ENCODE peak calls at places on chromosomes 4 and X, in five cellular contexts. C is IMR-90, N is upper lobe of right lung, I is pancreas, D is cardiac muscle cell. R is an unnamed sample.

GRCh38 chr4:82833696-82834313 is 35.2 kb upstream of the SCD5 start:
- DNase-seq in C (peak; percentile 94), N (no peak), D (peak; percentile 55), I (no peak), R (peak; percentile 86)

GRCh38 chrX:136395271-136395670 is 92.5 kb upstream of the BRS3 start:
- DNase-seq in N (no peak), C (peak; percentile 0), D (peak; percentile 6), I (no peak), R (peak; percentile 65)

GRCh38 chr4:151573945-151574344 is 165.0 kb downstream of the FHIP1A start:
- DNase-seq in D (no peak), C (no peak), N (no peak), I (no peak), R (peak; percentile 52)

GRCh38 chr4:174505012-174505411 is 17.3 kb downstream of the HPGD start:
- DNase-seq in D (no peak), I (no peak), C (no peak), N (no peak), R (no peak)

GRCh38 chrX:155766321-155766720 is 114.8 kb upstream of the VAMP7 start:
- DNase-seq in C (no peak), I (no peak), D (no peak), N (no peak), R (no peak)

GRCh38 chrX:40169193-40170086 is 71.7 kb upstream of the BCOR start:
- DNase-seq in I (no peak), C (peak; percentile 75), D (peak; percentile 83), N (peak; percentile 73), R (no peak)

GRCh38 chrX:38172596-38172995 is 48.1 kb downstream of the SRPX start:
- DNase-seq in D (no peak), I (no peak), N (no peak), C (peak; percentile 9), R (no peak)

GRCh38 chr4:56468097-56468422 is 643 bp downstream of the SRP72 start:
- DNase-seq in C (peak; percentile 35), N (no peak), I (peak; percentile 50), D (peak; percentile 35), R (peak; percentile 31)

GRCh38 chr4:71417150-71417549 is 78.3 kb downstream of the SLC4A4 start:
- DNase-seq in N (no peak), I (peak; percentile 30), C (peak; percentile 34), D (no peak), R (no peak)

GRCh38 chr4:130359537-130359936 is 1263.6 kb downstream of the C4orf33 start:
- DNase-seq in I (no peak), D (peak; percentile 64), N (no peak), C (peak; percentile 35), R (peak; percentile 58)

GRCh38 chrX:41912922-41913321 is 10.4 kb downstream of the CASK start:
- DNase-seq in C (peak; percentile 29), D (no peak), N (no peak), I (no peak), R (no peak)

GRCh38 chr4:8393593-8394038 is 46.9 kb downstream of the ACOX3 start:
- DNase-seq in I (no peak), D (peak; percentile 96), N (no peak), C (peak; percentile 97), R (peak; percentile 99)

GRCh38 chrX:25878806-25879205 is 259.3 kb upstream of the MAGEB18 start:
- DNase-seq in C (no peak), I (no peak), N (no peak), D (no peak), R (no peak)

GRCh38 chrX:49203536-49203935 is 3.5 kb upstream of the SYP start:
- DNase-seq in D (no peak), N (no peak), C (no peak), I (no peak), R (no peak)

GRCh38 chr4:86661006-86661405 is 66.9 kb downstream of the PTPN13 start:
- DNase-seq in N (no peak), D (no peak), I (no peak), C (no peak), R (peak; percentile 7)

GRCh38 chrX:65098851-65099250 is 122.6 kb upstream of the ZC4H2 start:
- DNase-seq in C (no peak), D (no peak), I (no peak), N (no peak), R (no peak)

GRCh38 chr4:100539706-100540105 is 21.9 kb upstream of the EMCN start:
- DNase-seq in N (no peak), C (no peak), D (peak; percentile 0), I (no peak), R (no peak)

GRCh38 chr4:184815046-184815877 is 10.5 kb downstream of the ACSL1 start:
- DNase-seq in C (peak; percentile 74), I (peak; percentile 91), D (peak; percentile 87), N (peak; percentile 88), R (peak; percentile 80)

GRCh38 chr4:152106113-152106763 is 345.4 kb upstream of the GATB start:
- DNase-seq in C (peak; percentile 97), D (peak; percentile 95), I (peak; percentile 53), N (no peak), R (peak; percentile 98)

GRCh38 chrX:11664211-11664888 is 1.4 kb downstream of the ARHGAP6 start:
- DNase-seq in I (no peak), C (no peak), D (peak; percentile 21), N (no peak), R (no peak)

GRCh38 chr4:165210566-165210965 is 3.2 kb downstream of the KLHL2 start:
- DNase-seq in D (no peak), I (no peak), N (no peak), C (no peak), R (no peak)

GRCh38 chr4:122379239-122379638 is 428 bp downstream of the ADAD1 start:
- DNase-seq in D (no peak), N (no peak), C (no peak), I (no peak), R (no peak)

GRCh38 chr4:2457481-2458295 is 11.2 kb upstream of the RNF4 start:
- DNase-seq in D (no peak), I (peak; percentile 67), C (no peak), N (peak; percentile 62), R (no peak)

GRCh38 chr4:180925800-180926199 is 1317.4 kb upstream of the TENM3 start:
- DNase-seq in D (no peak), N (no peak), C (peak; percentile 62), I (no peak), R (peak; percentile 49)

GRCh38 chr4:115834441-115834840 is 721.0 kb upstream of the NDST4 start:
- DNase-seq in N (no peak), D (no peak), I (no peak), C (no peak), R (no peak)

GRCh38 chr4:2588259-2588658 is 51.8 kb downstream of the FAM193A start:
- DNase-seq in D (no peak), I (no peak), N (no peak), C (no peak), R (no peak)

GRCh38 chr4:98557497-98557896 is 100.9 kb downstream of the TSPAN5 start:
- DNase-seq in I (no peak), D (peak; percentile 73), C (peak; percentile 75), N (no peak), R (peak; percentile 82)

GRCh38 chrX:130497531-130497930 is 95.7 kb downstream of the RBMX2 start:
- DNase-seq in N (no peak), C (no peak), D (no peak), I (no peak), R (no peak)

DNA sequence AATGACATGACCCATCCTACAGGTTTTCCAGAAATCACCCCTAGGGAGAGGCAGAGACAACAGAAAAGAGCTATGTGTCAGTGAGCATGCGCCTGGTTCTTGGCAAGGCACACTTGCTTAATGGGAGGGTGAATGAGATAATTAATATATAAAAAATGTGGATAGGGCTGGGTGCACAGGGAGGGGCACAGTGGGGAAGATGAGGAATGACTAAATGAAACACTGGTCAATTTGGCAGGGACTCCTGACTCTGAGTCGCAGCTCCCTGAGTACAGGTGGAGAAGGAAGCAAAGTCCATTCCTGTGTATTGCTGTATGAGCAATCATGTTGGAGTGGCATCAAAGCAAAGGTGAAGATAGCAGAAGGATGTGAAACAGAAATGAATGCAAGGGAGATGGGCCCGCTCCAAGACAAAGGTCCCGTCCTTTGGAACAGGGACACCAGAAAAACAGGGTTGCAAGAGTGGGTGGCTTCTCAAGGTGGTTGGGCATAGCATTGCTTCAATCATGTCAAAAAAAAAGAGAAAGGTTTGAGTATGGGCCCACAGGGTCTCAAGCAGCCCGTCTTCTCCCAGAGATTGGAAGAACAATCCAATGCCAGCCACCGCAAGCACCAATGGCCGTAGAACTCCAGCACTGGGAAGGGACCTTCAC is 278.4 kb upstream of the AGTR2 start:
- DNase-seq in I (no peak), N (no peak), D (no peak), C (no peak), R (peak; percentile 12)
- TF ChIP-seq CTCF in I (no peak), N (no peak), D (no peak), C (no peak), R (no peak)

GRCh38 chr4:159860945-159861344 is 758.1 kb downstream of the RAPGEF2 start:
- DNase-seq in N (no peak), C (no peak), I (no peak), D (no peak), R (no peak)
- H3K4me3 ChIP-seq in N (no peak overlapping the region), C (no peak overlapping the region), I (no peak overlapping the region), D (no peak overlapping the region), R (no peak overlapping the region)

DNA sequence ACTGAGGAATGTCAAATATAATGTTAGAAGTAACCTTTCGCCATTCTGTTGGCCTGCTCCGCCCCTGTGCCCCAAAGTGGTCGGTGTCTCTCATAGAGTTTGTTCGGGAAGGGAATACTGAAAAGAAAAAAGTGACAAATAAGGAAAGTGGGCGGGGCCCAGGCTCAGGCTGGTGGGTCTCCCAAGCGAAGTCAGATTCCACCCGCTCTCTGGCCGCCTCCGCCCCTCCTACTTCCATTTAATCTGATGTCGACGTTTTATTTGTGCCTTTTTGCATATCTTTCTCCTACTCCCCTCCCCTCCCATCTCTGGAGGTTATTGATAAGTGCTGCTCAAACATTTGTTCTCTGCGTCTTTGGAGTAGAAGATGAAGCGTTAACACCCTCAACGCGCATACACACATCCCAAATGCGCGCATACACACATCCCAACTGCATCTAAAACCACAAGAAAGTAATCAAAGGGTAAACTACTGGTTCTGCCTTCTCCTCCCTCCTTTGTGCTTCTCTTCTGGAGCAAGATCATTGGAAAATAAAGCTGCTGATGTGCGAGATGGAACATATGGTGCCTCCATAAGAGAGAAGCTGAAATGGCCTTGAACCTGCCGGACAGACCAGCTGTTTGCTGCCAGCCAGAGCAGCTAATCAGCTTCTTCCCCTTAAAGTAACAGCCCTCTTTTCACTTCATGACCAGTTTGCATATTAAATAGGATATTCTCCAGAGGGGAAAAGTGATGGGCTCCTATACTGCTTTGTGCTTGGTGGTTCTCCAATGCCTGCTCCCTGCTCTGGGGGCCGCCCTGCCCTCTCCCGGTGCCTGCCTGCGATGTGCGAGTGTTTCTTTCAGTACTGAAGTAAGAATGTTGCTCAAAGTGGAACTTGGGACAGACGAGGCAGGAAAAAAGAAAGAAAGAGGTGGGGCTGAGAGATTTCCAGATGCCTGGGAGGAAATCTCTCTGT is 3.1 kb downstream of the MAMLD1 start:
- DNase-seq in C (peak; percentile 64), D (peak; percentile 54), N (peak; percentile 60), I (peak; percentile 44), R (peak; percentile 38)
- TF ChIP-seq CTCF in C (peak; percentile 19), D (peak; percentile 33), N (no peak), I (no peak), R (peak; percentile 19)

GRCh38 chr4:1202526-1203378 is 30.4 kb upstream of the SPON2 start:
- DNase-seq in I (peak; percentile 11), N (peak; percentile 65), C (no peak), D (no peak), R (no peak)
- H3K4me3 ChIP-seq in I (no peak overlapping the region), N (no peak overlapping the region), C (no peak overlapping the region), D (no peak overlapping the region), R (no peak overlapping the region)

GRCh38 chr4:13933163-13933562 is 305.6 kb upstream of the BOD1L1 start:
- DNase-seq in N (no peak), D (peak; percentile 66), I (no peak), C (peak; percentile 77), R (peak; percentile 59)
- TF ChIP-seq CTCF in N (no peak), D (peak; percentile 36), I (no peak), C (peak; percentile 41), R (peak; percentile 23)